ENCODE peak calls at places on chromosomes 5 and 9, in six cellular contexts. G is kidney, V is foreskin fibroblast, O is heart left ventricle, Q is neural progenitor cell, A is HFF-Myc. J is an unnamed sample.

GRCh38 chr5:27290166-27290565 is 251.8 kb upstream of the CDH9 start:
- DNase-seq in Q (no peak), G (no peak), V (no peak), A (no peak), O (no peak), J (no peak)

GRCh38 chr5:80240368-80240986 is 15.4 kb downstream of the SERINC5 start:
- DNase-seq in A (no peak), Q (no peak), V (no peak), O (no peak), G (no peak), J (no peak)

GRCh38 chr5:149434162-149435014 is 55.3 kb upstream of the IL17B start:
- DNase-seq in O (no peak), A (no peak), G (no peak), V (no peak), Q (peak; percentile 81), J (peak; percentile 88)

GRCh38 chr9:79480639-79481038 is 91.1 kb upstream of the TLE4 start:
- DNase-seq in A (no peak), O (no peak), V (no peak), G (no peak), Q (no peak), J (no peak)

GRCh38 chr5:55438931-55439477 is 95.8 kb downstream of the PLPP1 start:
- DNase-seq in G (peak; percentile 59), V (peak; percentile 67), A (no peak), O (no peak), Q (peak; percentile 40), J (peak; percentile 71)

GRCh38 chr5:129963359-129963758 is 59.1 kb downstream of the CHSY3 start:
- DNase-seq in V (peak; percentile 89), G (no peak), Q (no peak), O (no peak), A (peak; percentile 16), J (peak; percentile 83)

GRCh38 chr5:106312360-106312759 is 1358.4 kb downstream of the EFNA5 start:
- DNase-seq in O (no peak), Q (no peak), G (no peak), A (no peak), V (peak; percentile 65), J (peak; percentile 11)

GRCh38 chr5:101662263-101662662 is 633.8 kb downstream of the SLCO4C1 start:
- DNase-seq in A (no peak), O (no peak), V (no peak), G (no peak), Q (no peak), J (no peak)

GRCh38 chr9:36749461-36749860 is 176.8 kb downstream of the MELK start:
- DNase-seq in V (no peak), Q (no peak), O (no peak), G (no peak), A (no peak), J (no peak)

GRCh38 chr9:131666779-131667178 is 73.1 kb downstream of the RAPGEF1 start:
- DNase-seq in Q (no peak), V (no peak), A (no peak), G (no peak), O (no peak), J (no peak)

GRCh38 chr9:5834214-5834613 is 1.3 kb upstream of the ERMP1 start:
- DNase-seq in Q (no peak), A (no peak), G (no peak), V (no peak), O (no peak), J (no peak)

GRCh38 chr5:94908889-94909480 is 290.5 kb downstream of the SLF1 start:
- DNase-seq in Q (peak; percentile 50), G (no peak), A (peak; percentile 19), O (no peak), V (peak; percentile 26), J (peak; percentile 48)

GRCh38 chr9:5552301-5552700 is 42.0 kb downstream of the PDCD1LG2 start:
- DNase-seq in O (no peak), Q (no peak), V (peak; percentile 24), A (no peak), G (no peak), J (no peak)

GRCh38 chr5:179730852-179731251 is 1.8 kb upstream of the MAML1 start:
- DNase-seq in V (no peak), A (no peak), O (no peak), Q (no peak), G (no peak), J (peak; percentile 37)

GRCh38 chr5:34929720-34930526 is 564 bp downstream of the DNAJC21 start:
- DNase-seq in G (peak; percentile 97), O (peak; percentile 88), A (no peak), V (peak; percentile 79), Q (peak; percentile 88), J (peak; percentile 79)

GRCh38 chr5:40381676-40382363 is 297.9 kb upstream of the PTGER4 start:
- DNase-seq in Q (no peak), G (no peak), A (peak; percentile 11), O (no peak), V (no peak), J (no peak)

GRCh38 chr5:111752426-111752965 is 4.5 kb downstream of the NREP start:
- DNase-seq in A (no peak), Q (no peak), G (no peak), O (no peak), V (no peak), J (no peak)

GRCh38 chr9:134469041-134469875 is 143.0 kb downstream of the RXRA start:
- DNase-seq in O (peak; percentile 37), G (no peak), V (no peak), A (no peak), Q (no peak), J (peak; percentile 78)

GRCh38 chr5:85017271-85017670 is 632.6 kb upstream of the EDIL3 start:
- DNase-seq in Q (no peak), V (no peak), G (no peak), O (no peak), A (no peak), J (no peak)

GRCh38 chr9:79477955-79478751 is 93.6 kb upstream of the TLE4 start:
- DNase-seq in V (no peak), Q (peak; percentile 77), G (no peak), O (no peak), A (no peak), J (peak; percentile 29)

GRCh38 chr5:107108111-107108510 is 562.6 kb downstream of the EFNA5 start:
- DNase-seq in Q (no peak), O (no peak), V (no peak), G (no peak), A (no peak), J (no peak)

GRCh38 chr5:94900006-94900505 is 281.6 kb downstream of the SLF1 start:
- DNase-seq in V (no peak), G (no peak), O (no peak), A (no peak), Q (no peak), J (no peak)

GRCh38 chr5:68848086-68848485 is 245.7 kb upstream of the SLC30A5 start:
- DNase-seq in V (peak; percentile 32), A (no peak), Q (no peak), O (no peak), G (no peak), J (no peak)

GRCh38 chr9:95317893-95318211 is 343 bp upstream of the FANCC start:
- DNase-seq in V (no peak), Q (no peak), G (no peak), O (no peak), A (no peak), J (no peak)

GRCh38 chr9:95315108-95315746 is 2.3 kb downstream of the FANCC start:
- DNase-seq in Q (no peak), G (no peak), V (no peak), A (no peak), O (no peak), J (no peak)

GRCh38 chr9:95316274-95316673 is 1.2 kb downstream of the FANCC start:
- DNase-seq in Q (peak; percentile 28), G (no peak), A (no peak), V (no peak), O (no peak), J (no peak)

GRCh38 chr9:95316794-95317118 is 753 bp downstream of the FANCC start:
- DNase-seq in Q (peak; percentile 96), O (peak; percentile 49), G (peak; percentile 87), V (peak; percentile 41), A (no peak), J (peak; percentile 80)

GRCh38 chr9:95317119-95317892 is at the start of gene FANCC:
- DNase-seq in V (peak; percentile 86), A (no peak), O (peak; percentile 94), G (peak; percentile 97), Q (peak; percentile 99), J (peak; percentile 91)
- H3K4me3 ChIP-seq in V (peak within 1 kb of the TSS; percentile 86), A (peak within 1 kb of the TSS; percentile 74), O (peak within 1 kb of the TSS; percentile 84), G (peak within 1 kb of the TSS; percentile 91), Q (peak within 1 kb of the TSS; percentile 73), J (peak within 1 kb of the TSS; percentile 91)

GRCh38 chr5:154397652-154398406 is 48.0 kb upstream of the SAP30L start:
- DNase-seq in A (no peak), V (no peak), G (no peak), Q (no peak), O (peak; percentile 19), J (no peak)
- TF ChIP-seq CTCF in A (no peak), V (no peak), G (no peak), Q (no peak), O (no peak), J (no peak)

GRCh38 chr5:135033026-135033861 is 784 bp downstream of the PITX1 start:
- DNase-seq in Q (peak; percentile 83), G (peak; percentile 63), O (no peak), A (no peak), V (peak; percentile 44), J (peak; percentile 56)
- H3K4me3 ChIP-seq in Q (peak overlapping the region; percentile 40), G (peak overlapping the region; percentile 61), O (peak overlapping the region; percentile 51), A (peak overlapping the region; percentile 95), V (peak overlapping the region; percentile 89), J (peak overlapping the region; percentile 88)

DNA sequence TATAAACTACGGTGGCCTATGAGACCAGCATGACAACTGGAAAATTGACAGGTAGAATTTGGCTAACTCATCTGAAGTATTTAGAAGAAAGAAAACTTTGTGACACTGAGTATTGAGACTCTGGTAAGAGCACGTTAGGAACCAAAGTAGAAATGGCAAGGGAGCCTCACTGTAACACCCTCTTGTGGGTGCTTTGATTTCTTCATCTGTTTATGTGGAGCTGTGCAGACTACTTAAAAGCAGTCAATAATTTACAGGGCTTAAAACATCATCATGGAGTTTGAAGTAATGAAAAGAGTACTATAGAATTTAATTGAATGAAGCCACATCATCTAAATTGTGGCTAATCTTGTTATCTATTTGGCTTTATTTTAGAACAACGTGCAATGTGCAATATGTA is 414.2 kb downstream of the CCDC171 start:
- DNase-seq in Q (no peak), V (no peak), A (no peak), O (no peak), G (no peak), J (no peak)
- TF ChIP-seq CTCF in Q (no peak), V (no peak), A (no peak), O (no peak), G (no peak), J (no peak)

DNA sequence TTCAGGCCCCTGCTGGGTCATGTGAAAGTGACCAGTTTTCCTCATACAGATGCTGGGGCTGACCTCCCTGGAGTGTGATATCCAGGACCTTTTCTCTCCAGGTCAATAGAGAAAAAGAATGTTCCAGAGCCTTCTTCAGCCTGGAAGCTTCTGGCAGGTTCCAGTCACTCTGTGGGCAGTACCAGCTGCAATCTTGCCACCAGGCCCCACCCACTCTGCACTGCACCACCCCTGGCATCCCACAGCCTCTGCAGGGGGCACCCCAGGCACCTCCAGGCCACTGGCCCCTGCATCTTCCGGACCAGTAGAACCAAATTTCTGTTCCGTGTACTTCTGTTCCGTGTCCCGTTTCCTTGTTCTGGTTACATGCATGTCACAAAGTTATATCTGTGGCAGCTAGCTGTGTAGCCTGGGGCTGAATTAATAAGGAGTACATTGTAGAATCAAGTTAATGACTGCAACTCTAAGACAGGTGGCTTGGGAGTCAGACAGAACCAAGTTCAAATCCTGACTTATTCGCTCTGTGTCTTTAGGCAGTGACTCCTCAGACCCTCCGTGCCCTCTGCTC is 83.2 kb upstream of the ZBTB43 start:
- DNase-seq in O (no peak), G (peak; percentile 88), A (no peak), Q (no peak), V (no peak), J (no peak)
- H3K4me3 ChIP-seq in O (no peak overlapping the region), G (peak overlapping the region; percentile 32), A (no peak overlapping the region), Q (no peak overlapping the region), V (no peak overlapping the region), J (no peak overlapping the region)